ENCODE peak calls at places on chromosomes 16 and 17, in six cellular contexts. One of them, this sample, is unnamed.

GRCh38 chr17:77779711-77780539 is 178.6 kb upstream of the TNRC6C start:
- DNase-seq in brain microvascular endothelial cell: no peak
- DNase-seq in bronchial epithelial cell: no peak
- DNase-seq in lung: no peak
- DNase-seq in MM.1S: no peak
- DNase-seq in Peyer's patch: no peak
- DNase-seq in this sample: no peak

GRCh38 chr17:75640556-75641119 is 7.4 kb downstream of the SMIM5 start:
- DNase-seq in brain microvascular endothelial cell: no peak
- DNase-seq in bronchial epithelial cell: no peak
- DNase-seq in lung: no peak
- DNase-seq in MM.1S: no peak
- DNase-seq in Peyer's patch: no peak
- DNase-seq in this sample: no peak

GRCh38 chr17:30291571-30292489 is at the start of gene BLMH:
- DNase-seq in brain microvascular endothelial cell: peak
- DNase-seq in bronchial epithelial cell: peak
- DNase-seq in lung: peak
- DNase-seq in MM.1S: peak
- DNase-seq in Peyer's patch: peak
- DNase-seq in this sample: peak

GRCh38 chr17:19706791-19707727 is 9.3 kb downstream of the SLC47A2 start:
- DNase-seq in brain microvascular endothelial cell: no peak
- DNase-seq in bronchial epithelial cell: peak
- DNase-seq in lung: no peak
- DNase-seq in MM.1S: no peak
- DNase-seq in Peyer's patch: no peak
- DNase-seq in this sample: no peak

GRCh38 chr17:16448490-16448889 is 33.1 kb downstream of the TRPV2 start:
- DNase-seq in brain microvascular endothelial cell: no peak
- DNase-seq in bronchial epithelial cell: no peak
- DNase-seq in lung: no peak
- DNase-seq in MM.1S: no peak
- DNase-seq in Peyer's patch: no peak
- DNase-seq in this sample: no peak

GRCh38 chr17:18021372-18021771 is 17.6 kb downstream of the ATPAF2 start:
- DNase-seq in brain microvascular endothelial cell: no peak
- DNase-seq in bronchial epithelial cell: no peak
- DNase-seq in lung: no peak
- DNase-seq in MM.1S: no peak
- DNase-seq in Peyer's patch: no peak
- DNase-seq in this sample: no peak

GRCh38 chr17:37701424-37702020 is 43.3 kb downstream of the HNF1B start:
- DNase-seq in brain microvascular endothelial cell: no peak
- DNase-seq in bronchial epithelial cell: peak
- DNase-seq in lung: peak
- DNase-seq in MM.1S: peak
- DNase-seq in Peyer's patch: peak
- DNase-seq in this sample: no peak

GRCh38 chr16:88558457-88559442 is 11.5 kb upstream of the ZC3H18 start:
- DNase-seq in brain microvascular endothelial cell: peak
- DNase-seq in bronchial epithelial cell: peak
- DNase-seq in lung: peak
- DNase-seq in MM.1S: no peak
- DNase-seq in Peyer's patch: peak
- DNase-seq in this sample: peak

DNA sequence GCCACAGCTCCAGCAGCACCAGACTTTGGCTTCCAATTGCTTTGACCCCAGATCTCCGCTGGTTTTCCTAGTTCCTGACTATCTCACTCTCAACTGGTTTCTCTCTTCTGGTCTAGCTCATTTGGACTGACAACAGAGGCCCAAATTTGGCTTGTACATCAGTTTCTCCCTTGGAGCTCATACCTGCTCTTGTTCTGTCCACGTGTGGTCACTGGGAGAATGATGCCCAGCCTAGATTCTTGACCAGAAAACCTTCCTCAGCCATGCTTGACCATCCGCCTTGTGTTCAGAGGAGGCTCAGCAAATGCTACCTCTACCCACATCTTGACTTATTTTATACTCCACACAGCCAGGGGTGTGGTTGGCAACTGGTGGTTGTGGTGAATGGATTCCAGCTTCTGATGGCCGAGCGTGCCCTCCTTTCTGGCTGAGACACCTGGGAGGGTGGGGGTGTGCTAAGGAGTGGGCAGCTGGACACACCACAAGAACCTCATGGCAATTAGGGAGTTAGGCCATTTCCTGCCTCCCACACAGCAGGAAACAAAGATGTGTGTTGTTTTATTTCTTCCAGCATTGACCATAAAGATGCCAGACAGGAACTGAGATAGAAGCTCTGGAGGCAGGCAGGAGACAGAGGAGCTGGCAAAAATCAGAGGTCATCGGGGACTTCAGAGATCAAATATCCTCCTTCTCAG is 93.8 kb upstream of the FAM20A start:
- DNase-seq in brain microvascular endothelial cell: no peak
- DNase-seq in bronchial epithelial cell: no peak
- DNase-seq in lung: no peak
- DNase-seq in MM.1S: no peak
- DNase-seq in Peyer's patch: no peak
- DNase-seq in this sample: no peak
- H3K4me3 ChIP-seq in brain microvascular endothelial cell: no peak
- H3K4me3 ChIP-seq in bronchial epithelial cell: no peak
- H3K4me3 ChIP-seq in lung: no peak
- H3K4me3 ChIP-seq in MM.1S: no peak
- H3K4me3 ChIP-seq in Peyer's patch: no peak
- H3K4me3 ChIP-seq in this sample: no peak

GRCh38 chr17:58666858-58667267 is 25.0 kb downstream of the TEX14 start:
- DNase-seq in brain microvascular endothelial cell: no peak
- DNase-seq in bronchial epithelial cell: peak
- DNase-seq in lung: peak
- DNase-seq in MM.1S: no peak
- DNase-seq in Peyer's patch: peak
- DNase-seq in this sample: peak
- H3K4me3 ChIP-seq in brain microvascular endothelial cell: no peak
- H3K4me3 ChIP-seq in bronchial epithelial cell: peak
- H3K4me3 ChIP-seq in lung: no peak
- H3K4me3 ChIP-seq in MM.1S: no peak
- H3K4me3 ChIP-seq in Peyer's patch: no peak
- H3K4me3 ChIP-seq in this sample: no peak

GRCh38 chr16:85552980-85553435 is 60.1 kb upstream of the GSE1 start:
- DNase-seq in brain microvascular endothelial cell: no peak
- DNase-seq in bronchial epithelial cell: no peak
- DNase-seq in lung: no peak
- DNase-seq in MM.1S: no peak
- DNase-seq in Peyer's patch: no peak
- DNase-seq in this sample: no peak

GRCh38 chr16:85554791-85555548 is 58.2 kb upstream of the GSE1 start:
- DNase-seq in brain microvascular endothelial cell: peak
- DNase-seq in bronchial epithelial cell: peak
- DNase-seq in lung: peak
- DNase-seq in MM.1S: peak
- DNase-seq in Peyer's patch: peak
- DNase-seq in this sample: peak

GRCh38 chr16:85551319-85551978 is 61.7 kb upstream of the GSE1 start:
- DNase-seq in brain microvascular endothelial cell: no peak
- DNase-seq in bronchial epithelial cell: no peak
- DNase-seq in lung: no peak
- DNase-seq in MM.1S: no peak
- DNase-seq in Peyer's patch: no peak
- DNase-seq in this sample: no peak

GRCh38 chr16:85554114-85554790 is 58.9 kb upstream of the GSE1 start:
- DNase-seq in brain microvascular endothelial cell: peak
- DNase-seq in bronchial epithelial cell: peak
- DNase-seq in lung: peak
- DNase-seq in MM.1S: peak
- DNase-seq in Peyer's patch: peak
- DNase-seq in this sample: peak

GRCh38 chr16:85553436-85554113 is 59.5 kb upstream of the GSE1 start:
- DNase-seq in brain microvascular endothelial cell: no peak
- DNase-seq in bronchial epithelial cell: no peak
- DNase-seq in lung: peak
- DNase-seq in MM.1S: peak
- DNase-seq in Peyer's patch: peak
- DNase-seq in this sample: peak
- H3K4me3 ChIP-seq in brain microvascular endothelial cell: peak
- H3K4me3 ChIP-seq in bronchial epithelial cell: peak
- H3K4me3 ChIP-seq in lung: peak
- H3K4me3 ChIP-seq in MM.1S: peak
- H3K4me3 ChIP-seq in Peyer's patch: peak
- H3K4me3 ChIP-seq in this sample: peak

GRCh38 chr17:5182597-5183409 is 8.9 kb downstream of the ZNF594 start:
- DNase-seq in brain microvascular endothelial cell: no peak
- DNase-seq in bronchial epithelial cell: no peak
- DNase-seq in lung: no peak
- DNase-seq in MM.1S: no peak
- DNase-seq in Peyer's patch: no peak
- DNase-seq in this sample: no peak
- H3K4me3 ChIP-seq in brain microvascular endothelial cell: no peak
- H3K4me3 ChIP-seq in bronchial epithelial cell: no peak
- H3K4me3 ChIP-seq in lung: no peak
- H3K4me3 ChIP-seq in MM.1S: no peak
- H3K4me3 ChIP-seq in Peyer's patch: no peak
- H3K4me3 ChIP-seq in this sample: no peak

GRCh38 chr17:32958418-32958817 is 30.5 kb downstream of the TMEM98 start:
- DNase-seq in brain microvascular endothelial cell: no peak
- DNase-seq in bronchial epithelial cell: no peak
- DNase-seq in lung: no peak
- DNase-seq in MM.1S: no peak
- DNase-seq in Peyer's patch: no peak
- DNase-seq in this sample: no peak
- H3K4me3 ChIP-seq in brain microvascular endothelial cell: no peak
- H3K4me3 ChIP-seq in bronchial epithelial cell: no peak
- H3K4me3 ChIP-seq in lung: no peak
- H3K4me3 ChIP-seq in MM.1S: no peak
- H3K4me3 ChIP-seq in Peyer's patch: no peak
- H3K4me3 ChIP-seq in this sample: no peak

GRCh38 chr16:1492082-1492922 is 858 bp upstream of the TELO2 start:
- DNase-seq in brain microvascular endothelial cell: no peak
- DNase-seq in bronchial epithelial cell: no peak
- DNase-seq in lung: no peak
- DNase-seq in MM.1S: no peak
- DNase-seq in Peyer's patch: peak
- DNase-seq in this sample: no peak
- H3K4me3 ChIP-seq in brain microvascular endothelial cell: peak
- H3K4me3 ChIP-seq in bronchial epithelial cell: peak
- H3K4me3 ChIP-seq in lung: no peak
- H3K4me3 ChIP-seq in MM.1S: peak
- H3K4me3 ChIP-seq in Peyer's patch: peak
- H3K4me3 ChIP-seq in this sample: peak

This sample was measured in heart right ventricle.